ENCODE peak calls at places on chromosomes 16 and 17, in five cellular contexts. W is naive thymus-derived CD4-positive, alpha-beta T cell; P is pancreas; C is heart right ventricle; M is uterus. T is an unnamed sample. For H3K4me1, the result is how much of the 10 kb centered on the place peaks cover.

GRCh38 chr17:83109793-83110645 is 30.6 kb downstream of the METRNL start:
- DNase-seq in W (no peak), P (peak), C (peak), M (peak), T (peak)

GRCh38 chr17:38727661-38728220 is 2.4 kb upstream of the CISD3 start:
- DNase-seq in W (no peak), P (peak), C (no peak), M (no peak), T (no peak)

GRCh38 chr17:62096401-62096670 is 31.3 kb upstream of the MED13 start:
- DNase-seq in W (no peak), P (no peak), C (no peak), M (no peak), T (no peak)

GRCh38 chr17:73356561-73357170 is 44.9 kb upstream of the CDC42EP4 start:
- DNase-seq in W (no peak), P (no peak), C (no peak), M (no peak), T (no peak)

GRCh38 chr16:89697616-89698331 is 3.7 kb downstream of the SPATA2L start:
- DNase-seq in W (no peak), P (no peak), C (no peak), M (no peak), T (no peak)

GRCh38 chr17:6654816-6655731 is 3.5 kb downstream of the C17orf100 start:
- DNase-seq in W (no peak), P (peak), C (no peak), M (no peak), T (no peak)

GRCh38 chr16:29710227-29711219 is 31.5 kb downstream of the QPRT start:
- DNase-seq in W (peak), P (no peak), C (no peak), M (peak), T (no peak)

GRCh38 chr17:76696763-76697701 is 13.7 kb downstream of the MXRA7 start:
- DNase-seq in W (no peak), P (no peak), C (peak), M (no peak), T (no peak)

GRCh38 chr17:77767148-77767547 is 191.4 kb upstream of the TNRC6C start:
- DNase-seq in W (no peak), P (no peak), C (no peak), M (no peak), T (no peak)

GRCh38 chr16:28067604-28068382 is 4.3 kb upstream of the GSG1L start:
- DNase-seq in W (no peak), P (no peak), C (no peak), M (no peak), T (no peak)

GRCh38 chr17:76909971-76910760 is 42.0 kb downstream of the MGAT5B start:
- DNase-seq in W (peak), P (peak), C (peak), M (no peak), T (no peak)

GRCh38 chr17:75261336-75262111 is at the start of the genes GGA3 and MRPS7:
- DNase-seq in W (peak), P (peak), C (peak), M (peak), T (peak)

GRCh38 chr16:23640669-23640958 is 496 bp downstream of the PALB2 start:
- DNase-seq in W (no peak), P (no peak), C (no peak), M (no peak), T (no peak)

DNA sequence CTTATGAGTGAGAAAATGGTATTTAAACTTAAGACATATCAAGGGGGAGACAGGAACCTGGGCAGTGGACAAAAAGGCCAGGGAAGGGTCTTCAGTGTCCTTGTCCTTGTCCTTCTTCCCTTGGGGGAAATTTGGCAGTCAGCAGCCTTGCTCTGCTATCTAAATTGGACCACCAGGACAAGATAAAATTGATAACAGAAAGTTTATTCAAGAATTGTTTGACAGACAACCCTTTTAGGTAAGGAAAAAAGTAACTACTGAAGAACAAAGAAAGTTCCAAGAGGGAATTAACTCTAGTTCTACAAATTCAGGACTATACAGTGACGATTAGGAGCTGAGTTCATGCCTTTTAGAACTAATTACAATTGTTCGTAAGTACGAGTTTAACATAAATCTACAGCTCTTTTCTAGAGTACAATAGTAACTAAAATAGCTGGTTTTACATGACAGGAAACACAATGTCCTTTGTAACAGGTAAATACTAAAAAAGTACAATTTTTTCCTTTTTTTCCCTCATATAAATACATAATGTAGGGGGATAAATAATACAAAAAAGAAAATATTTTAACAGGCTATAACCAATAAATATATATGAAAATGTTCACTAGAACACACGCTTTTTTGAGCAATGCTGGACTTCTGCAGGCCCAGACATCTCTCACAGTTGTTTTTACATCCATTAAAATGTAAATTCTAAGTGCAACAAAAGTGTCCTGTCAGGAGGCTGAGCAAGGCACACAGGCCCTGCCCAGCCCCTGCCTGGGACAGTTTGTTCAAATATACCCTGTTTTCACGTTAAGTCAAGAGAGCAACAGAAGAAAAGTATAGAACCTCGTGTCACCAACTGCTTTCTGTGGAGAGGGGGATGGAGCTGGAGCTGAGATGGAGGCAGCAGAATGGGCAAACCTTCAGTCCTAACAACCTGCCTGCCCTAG is 4.0 kb upstream of the HOXB2 start:
- DNase-seq in W (no peak), P (no peak), C (no peak), M (no peak), T (no peak)
- H3K4me1 ChIP-seq in W (under half), P (under half), C (under half), M (under half), T (half or more)

DNA sequence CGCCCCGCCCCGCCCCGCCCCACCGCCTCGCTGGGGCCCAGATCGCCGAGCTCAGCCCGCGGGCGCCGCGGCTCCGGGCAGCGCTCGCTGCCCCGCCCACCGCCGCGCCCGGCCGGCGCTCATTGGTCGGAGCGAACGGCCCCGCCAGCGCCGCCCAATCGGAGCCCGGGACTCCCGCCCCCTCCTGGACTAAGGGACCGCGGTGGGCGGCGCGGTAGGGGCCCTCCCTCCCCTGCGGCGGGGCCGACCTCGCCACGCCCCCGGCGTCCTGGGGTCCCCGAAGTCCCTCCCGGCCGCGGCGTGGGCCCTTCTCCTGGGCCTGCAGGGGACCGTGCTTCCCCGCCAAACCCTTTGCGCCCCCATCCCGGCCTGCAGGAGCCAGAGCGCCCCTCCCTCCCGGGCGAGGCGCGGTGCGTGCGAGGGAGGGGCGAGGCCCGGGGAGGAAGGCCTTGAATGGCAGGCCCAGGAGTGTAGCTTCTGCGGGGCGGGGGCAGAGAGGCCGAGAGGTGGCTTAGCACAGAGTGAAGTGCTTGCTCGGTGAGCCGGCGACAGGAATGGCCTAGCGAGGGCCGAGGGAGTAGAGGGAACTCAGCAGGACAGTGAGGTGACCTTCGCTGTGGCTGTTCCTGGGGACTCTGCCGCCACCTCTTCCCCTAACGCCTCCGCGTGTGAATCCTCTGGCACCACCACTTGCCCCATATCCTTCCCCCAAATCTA is at the start of gene CAMKK1:
- DNase-seq in W (peak), P (peak), C (peak), M (peak), T (peak)
- H3K4me1 ChIP-seq in W (under half), P (under half), C (half or more), M (under half), T (half or more)

GRCh38 chr16:1612320-1613111 is at the start of gene CRAMP1:
- DNase-seq in W (no peak), P (peak), C (peak), M (peak), T (no peak)
- H3K4me1 ChIP-seq in W (under half), P (under half), C (under half), M (under half), T (half or more)

DNA sequence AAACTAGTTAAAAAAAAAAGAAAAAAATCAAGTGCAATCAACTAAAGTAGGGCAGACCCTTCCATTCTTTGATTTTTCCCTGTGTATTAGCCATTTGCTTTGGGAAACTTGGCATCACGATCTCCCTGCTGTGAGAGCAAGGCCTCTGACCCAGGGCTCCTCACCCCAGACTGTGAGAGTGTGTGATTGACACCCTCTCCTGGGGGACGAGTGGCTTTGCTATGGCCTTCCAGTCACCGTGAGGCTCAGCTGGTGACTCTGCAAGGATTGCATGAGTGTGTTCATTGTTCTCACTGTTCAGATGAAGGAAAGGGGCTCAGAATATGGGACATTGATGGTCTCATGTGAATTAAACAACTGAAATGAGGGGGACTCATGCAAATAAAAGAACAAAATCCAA is 69.0 kb upstream of the BCAR1 start:
- DNase-seq in W (no peak), P (no peak), C (no peak), M (no peak), T (no peak)
- H3K4me1 ChIP-seq in W (under half), P (under half), C (under half), M (under half), T (under half)

DNA sequence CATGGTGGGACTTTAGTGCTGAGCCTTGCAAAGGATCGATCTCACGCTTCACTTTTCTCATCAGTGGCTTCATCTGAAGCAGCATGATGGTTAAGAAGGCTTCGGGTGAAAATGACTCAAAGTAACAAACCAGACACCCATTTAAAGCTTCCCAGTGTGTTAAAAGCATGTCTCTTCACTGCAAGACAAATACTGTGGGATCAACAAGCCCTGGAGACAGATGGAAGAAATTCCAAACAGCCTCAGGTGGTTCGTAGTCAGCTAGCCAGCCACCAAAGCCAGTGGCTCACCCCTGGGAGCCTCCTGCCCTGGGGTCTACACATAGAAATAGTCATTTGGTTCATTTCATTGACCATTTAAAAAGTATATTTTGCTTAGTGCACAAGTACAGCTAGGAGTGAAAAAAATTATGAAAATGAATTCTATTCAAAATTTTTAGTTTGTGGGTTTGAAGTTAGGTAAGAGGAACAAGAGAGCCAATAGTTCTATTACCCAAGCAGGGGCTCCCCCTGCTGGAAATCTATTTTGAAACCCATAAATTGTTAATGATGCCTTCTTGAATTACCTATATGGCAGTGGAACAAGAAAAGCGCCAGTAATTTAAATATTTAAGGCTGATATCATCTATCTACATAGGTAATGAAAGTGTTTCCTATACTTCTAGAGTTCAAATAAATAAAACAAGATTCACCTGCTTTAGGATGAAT is 51.6 kb downstream of the PMP22 start:
- DNase-seq in W (no peak), P (no peak), C (no peak), M (no peak), T (no peak)
- H3K4me1 ChIP-seq in W (under half), P (under half), C (under half), M (under half), T (under half)

GRCh38 chr17:57423541-57423940 is 167.2 kb downstream of the MSI2 start:
- DNase-seq in W (no peak), P (no peak), C (no peak), M (no peak), T (no peak)

GRCh38 chr17:57422574-57423164 is 166.3 kb downstream of the MSI2 start:
- DNase-seq in W (no peak), P (no peak), C (no peak), M (no peak), T (no peak)

GRCh38 chr17:57420674-57421392 is 164.5 kb downstream of the MSI2 start:
- DNase-seq in W (no peak), P (no peak), C (no peak), M (peak), T (no peak)

GRCh38 chr17:57419940-57420522 is 163.7 kb downstream of the MSI2 start:
- DNase-seq in W (no peak), P (no peak), C (no peak), M (no peak), T (no peak)

DNA sequence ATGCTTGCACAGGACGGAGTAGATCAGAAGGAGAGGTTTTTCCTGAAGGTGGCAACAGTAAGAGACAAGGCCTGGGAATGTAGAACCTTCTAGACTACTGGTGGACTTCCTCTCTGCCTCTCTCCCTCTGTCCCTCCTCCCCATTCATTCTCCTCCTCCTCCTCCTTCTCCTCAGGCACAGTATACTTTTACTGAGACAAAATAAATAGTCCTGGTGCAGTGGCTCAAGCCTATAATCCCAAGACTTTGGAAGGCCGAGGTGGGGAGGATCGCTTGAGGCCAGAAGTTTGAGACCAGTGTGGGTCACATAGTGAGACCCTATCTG is 165.0 kb downstream of the MSI2 start:
- DNase-seq in W (no peak), P (no peak), C (no peak), M (no peak), T (no peak)
- H3K4me1 ChIP-seq in W (under half), P (under half), C (under half), M (under half), T (under half)

DNA sequence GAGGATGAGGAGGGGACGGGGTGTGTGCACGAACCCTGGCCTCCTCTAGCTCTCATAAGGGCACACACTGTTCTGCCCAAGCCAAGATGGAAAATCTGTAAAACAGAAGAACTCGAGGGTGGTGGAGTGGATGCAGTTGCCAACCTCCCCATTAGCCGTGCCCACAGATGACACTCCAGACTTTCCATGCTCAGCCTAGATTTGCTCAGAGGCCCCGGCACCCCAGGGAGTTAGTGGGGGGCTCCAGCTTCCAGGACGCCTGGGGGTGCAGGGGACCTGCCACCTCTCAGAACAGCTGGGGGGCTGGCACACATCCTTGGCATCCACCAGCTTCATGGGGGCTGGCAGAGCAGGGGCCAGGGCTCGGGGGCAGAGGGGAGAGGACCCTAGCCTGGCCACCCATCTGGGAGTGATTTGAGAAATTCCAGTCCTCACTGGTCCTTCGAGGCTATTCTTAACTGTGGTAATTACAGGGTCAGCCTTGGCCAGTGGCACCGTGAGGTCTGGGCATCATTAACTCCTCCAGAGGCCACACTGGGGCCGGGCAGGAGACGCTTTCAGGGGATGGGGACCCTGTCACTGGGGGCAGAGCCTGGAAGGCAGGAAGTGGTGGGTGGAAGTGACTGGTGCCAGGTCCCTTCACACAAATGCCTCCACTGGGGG is 14.3 kb downstream of the VASN start:
- DNase-seq in W (no peak), P (no peak), C (no peak), M (no peak), T (no peak)
- H3K4me1 ChIP-seq in W (under half), P (under half), C (half or more), M (under half), T (under half)

T was measured in esophagus muscularis mucosa.